ENCODE peak calls at places on chromosomes 16 and 17, in six cellular contexts. I is H9, K is IMR-90, Y is H1, T is mesenchymal stem cell, V is trophoblast cell. J is an unnamed sample.

GRCh38 chr17:2275722-2276121 is 27.9 kb downstream of the SMG6 start:
- DNase-seq in Y (no peak), K (no peak), V (no peak), T (no peak), I (no peak), J (no peak)

GRCh38 chr17:40341808-40342574 is 22.5 kb downstream of the GJD3 start:
- DNase-seq in T (peak; percentile 77), V (peak; percentile 45), K (peak; percentile 50), Y (peak; percentile 88), I (peak; percentile 65), J (no peak)

GRCh38 chr17:51869387-51869786 is 289.1 kb downstream of the CA10 start:
- DNase-seq in V (peak; percentile 9), K (no peak), I (peak; percentile 54), Y (peak; percentile 61), T (peak; percentile 1), J (peak; percentile 73)

GRCh38 chr17:78517421-78517820 is 59.8 kb downstream of the DNAH17 start:
- DNase-seq in V (no peak), Y (no peak), T (peak; percentile 18), I (no peak), K (no peak), J (no peak)

GRCh38 chr16:73390936-73391335 is 343.0 kb upstream of the ZFHX3 start:
- DNase-seq in I (no peak), Y (no peak), K (peak; percentile 31), T (no peak), V (peak; percentile 96), J (no peak)

GRCh38 chr17:78903101-78903779 is at the start of gene CEP295NL:
- DNase-seq in Y (no peak), K (peak; percentile 63), I (no peak), T (peak; percentile 55), V (peak; percentile 80), J (peak; percentile 73)

GRCh38 chr16:3161235-3162018 is 26.6 kb upstream of the OR1F1 start:
- DNase-seq in Y (no peak), T (no peak), K (no peak), V (peak; percentile 64), I (no peak), J (no peak)

GRCh38 chr17:5718751-5719150 is 134.4 kb upstream of the NLRP1 start:
- DNase-seq in K (no peak), I (no peak), T (no peak), V (no peak), Y (no peak), J (peak; percentile 58)

GRCh38 chr17:43958953-43959352 is 5.2 kb upstream of the PYY start:
- DNase-seq in K (peak; percentile 55), Y (no peak), T (peak; percentile 24), V (no peak), I (no peak), J (no peak)

DNA sequence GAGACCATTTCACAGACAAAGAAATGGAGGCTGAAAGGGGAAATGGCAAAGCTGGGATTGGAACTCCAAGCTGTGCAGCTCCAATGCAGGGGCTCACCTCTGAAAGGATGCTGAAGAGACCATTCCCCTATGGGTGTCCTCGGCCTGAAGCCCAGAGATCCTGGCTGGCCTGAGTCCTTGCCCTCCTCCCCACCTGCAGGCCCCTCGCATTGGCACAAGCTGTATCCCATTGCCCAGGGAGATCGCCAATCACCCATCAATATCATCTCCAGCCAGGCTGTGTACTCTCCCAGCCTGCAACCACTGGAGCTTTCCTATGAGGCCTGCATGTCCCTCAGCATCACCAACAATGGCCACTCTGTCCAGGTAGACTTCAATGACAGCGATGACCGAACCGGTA is 2.6 kb downstream of the CA7 start:
- DNase-seq in I (no peak), K (no peak), Y (no peak), V (no peak), T (no peak), J (no peak)
- H3K14ac ChIP-seq in I (no peak overlapping the region), K (no peak overlapping the region), Y (no peak overlapping the region), V (no peak overlapping the region), T (no peak overlapping the region), J (no peak overlapping the region)

DNA sequence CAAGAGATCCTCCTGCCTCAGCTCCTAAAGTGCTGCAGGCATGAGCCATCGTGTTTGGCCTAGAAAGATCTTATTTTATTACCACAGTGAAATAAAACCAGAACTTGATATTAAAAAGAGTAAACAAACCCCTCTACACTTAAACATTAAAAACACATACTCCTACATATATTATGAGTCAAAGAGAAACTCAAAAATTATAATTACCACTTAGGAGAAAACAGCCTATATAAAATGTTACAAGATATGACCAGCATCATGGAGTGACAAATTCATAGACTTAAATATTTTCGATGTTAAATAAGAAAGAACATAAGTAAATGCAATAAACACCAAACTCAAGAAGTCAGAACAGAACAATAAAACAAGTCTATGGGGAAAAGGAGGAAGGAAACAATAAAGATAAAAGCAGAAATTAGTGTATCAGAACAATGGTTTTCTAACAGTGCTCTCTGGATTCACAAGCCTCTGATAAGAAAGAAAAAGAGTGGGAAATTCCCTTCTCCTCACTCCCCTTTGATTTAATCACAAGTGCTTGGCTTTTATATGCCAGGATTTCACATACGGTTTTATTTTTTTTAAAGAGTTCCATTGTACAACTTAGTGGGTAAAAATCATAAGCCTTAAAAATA is 23.0 kb downstream of the SKAP1 start:
- DNase-seq in T (no peak), I (no peak), Y (no peak), K (no peak), V (no peak), J (no peak)
- H3K4ac ChIP-seq in T (no peak overlapping the region), I (no peak overlapping the region), Y (no peak overlapping the region), K (no peak overlapping the region), V (no peak overlapping the region), J (no peak overlapping the region)

DNA sequence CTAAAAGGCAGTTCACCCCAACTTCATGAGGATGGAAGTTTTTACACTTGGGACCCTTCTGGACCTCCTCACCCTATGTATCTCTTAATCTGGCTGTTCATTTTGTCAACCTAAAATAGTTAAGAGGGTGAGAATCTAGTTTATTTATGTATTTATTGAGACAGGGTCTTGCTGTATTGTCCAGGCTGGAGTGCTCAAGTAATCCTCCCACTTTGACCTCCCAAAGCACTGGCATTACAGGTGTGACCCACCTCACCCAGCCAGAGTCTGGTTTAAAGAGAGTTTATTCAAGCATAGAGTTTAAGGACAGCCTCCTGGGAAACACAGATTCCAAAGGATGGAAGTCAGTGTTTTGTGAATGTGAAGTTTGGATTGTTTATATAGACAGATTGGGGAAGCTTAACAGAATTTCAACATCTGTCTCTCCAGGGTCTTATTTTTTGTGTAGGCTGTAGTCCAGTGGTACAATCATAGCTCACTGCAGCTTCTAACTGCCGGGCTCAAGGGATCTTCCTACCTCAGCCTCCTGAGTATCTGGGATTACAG is 8.0 kb upstream of the APPBP2 start:
- DNase-seq in T (peak; percentile 58), I (no peak), Y (no peak), K (peak; percentile 85), V (no peak), J (no peak)
- H3K14ac ChIP-seq in T (no peak overlapping the region), I (no peak overlapping the region), Y (no peak overlapping the region), K (no peak overlapping the region), V (no peak overlapping the region), J (no peak overlapping the region)

DNA sequence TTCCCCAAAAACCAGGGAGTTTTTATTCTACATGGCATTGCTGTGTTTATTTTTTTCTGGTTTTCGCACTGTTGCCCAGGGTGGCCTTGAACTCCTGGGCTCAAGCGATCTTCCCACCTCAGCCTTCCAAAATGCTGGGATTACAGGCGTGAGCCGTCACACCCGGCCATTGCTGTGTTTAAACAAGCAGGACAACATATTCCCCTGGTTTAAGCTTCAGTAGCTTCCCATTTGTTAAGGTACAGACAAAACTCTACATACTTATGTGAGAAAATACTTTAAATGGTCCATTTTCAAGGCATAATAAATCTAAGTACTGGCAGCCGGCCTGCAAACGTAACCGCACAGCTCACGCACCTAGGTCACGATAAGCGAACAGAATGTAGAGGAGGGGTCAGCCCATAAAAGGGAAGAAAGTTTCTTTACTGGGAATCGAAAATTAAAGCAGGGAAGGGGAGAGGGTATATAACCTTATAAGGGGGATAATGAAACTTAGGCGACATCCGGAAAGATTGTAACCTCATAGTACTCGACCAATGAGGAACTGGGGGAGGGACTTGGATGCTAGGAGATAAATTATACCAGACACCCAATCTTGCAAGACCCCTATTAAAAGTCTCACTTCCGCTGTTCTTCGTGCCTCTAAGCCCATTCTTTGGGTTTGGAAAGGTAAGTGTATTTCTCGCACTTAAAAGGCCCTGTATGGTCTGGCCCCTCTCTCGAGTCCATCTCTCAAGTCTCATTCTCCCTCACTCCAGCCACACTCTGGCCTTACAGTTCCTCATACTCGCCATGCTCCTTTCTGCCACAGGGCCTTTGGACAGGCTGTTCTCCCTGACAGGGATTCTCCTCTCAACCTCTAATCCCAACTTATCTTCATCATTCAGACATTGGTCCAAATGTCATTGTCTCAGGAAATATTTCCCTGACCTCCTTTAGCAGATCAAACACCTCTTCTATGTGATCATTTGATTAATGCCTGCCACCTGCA is 59.2 kb downstream of the TEX14 start:
- DNase-seq in Y (no peak), V (no peak), T (no peak), I (no peak), K (no peak), J (no peak)
- H3K4ac ChIP-seq in Y (no peak overlapping the region), V (peak overlapping the region; percentile 85), T (no peak overlapping the region), I (no peak overlapping the region), K (peak overlapping the region; percentile 85), J (no peak overlapping the region)

DNA sequence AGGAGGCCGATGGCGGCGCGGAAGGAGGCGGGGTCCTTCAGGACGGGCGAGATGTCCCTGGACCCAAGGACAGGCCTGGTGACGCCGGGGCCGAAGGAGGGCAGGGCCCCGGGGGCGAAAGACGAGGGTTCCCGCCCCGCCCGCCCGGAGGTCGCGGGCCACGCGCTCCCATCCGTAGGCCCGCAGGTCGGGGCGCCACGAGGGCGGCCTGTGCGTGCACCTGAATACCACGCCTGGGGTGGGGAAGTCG is 203 bp downstream of the APRT start:
- DNase-seq in I (no peak), T (no peak), V (no peak), K (no peak), Y (no peak), J (no peak)
- H3K14ac ChIP-seq in I (peak overlapping the region; percentile 91), T (no peak overlapping the region), V (peak overlapping the region; percentile 67), K (peak overlapping the region; percentile 74), Y (no peak overlapping the region), J (no peak overlapping the region)

GRCh38 chr16:88019847-88020512 is 68.7 kb downstream of the BANP start:
- DNase-seq in T (no peak), V (no peak), I (no peak), Y (no peak), K (no peak), J (no peak)
- H3K4ac ChIP-seq in T (no peak overlapping the region), V (no peak overlapping the region), I (no peak overlapping the region), Y (no peak overlapping the region), K (no peak overlapping the region), J (no peak overlapping the region)